ENCODE peak calls at places on chromosomes 13 and 19, in six cellular contexts. One of them, this sample, is unnamed.

GRCh38 chr19:41934849-41935374 is 6.7 kb upstream of the ERFL start:
- DNase-seq in HT1080: peak
- DNase-seq in Right ventricle myocardium superior: peak
- DNase-seq in endodermal cell: peak
- DNase-seq in RCC 7860: peak
- DNase-seq in aorta: peak
- DNase-seq in this sample: peak

GRCh38 chr13:111913790-111914189 is 153.2 kb upstream of the SOX1 start:
- DNase-seq in HT1080: no peak
- DNase-seq in endodermal cell: peak
- DNase-seq in RCC 7860: no peak
- DNase-seq in Right ventricle myocardium superior: no peak
- DNase-seq in aorta: no peak
- DNase-seq in this sample: no peak

GRCh38 chr13:110140099-110140498 is 166.9 kb downstream of the COL4A1 start:
- DNase-seq in RCC 7860: no peak
- DNase-seq in aorta: no peak
- DNase-seq in Right ventricle myocardium superior: no peak
- DNase-seq in endodermal cell: no peak
- DNase-seq in HT1080: no peak
- DNase-seq in this sample: no peak

GRCh38 chr13:44086389-44086788 is 206.7 kb downstream of the LACC1 start:
- DNase-seq in RCC 7860: no peak
- DNase-seq in endodermal cell: no peak
- DNase-seq in Right ventricle myocardium superior: no peak
- DNase-seq in aorta: no peak
- DNase-seq in HT1080: no peak
- DNase-seq in this sample: no peak

GRCh38 chr13:31890946-31891345 is 140.6 kb upstream of the FRY start:
- DNase-seq in aorta: no peak
- DNase-seq in HT1080: no peak
- DNase-seq in Right ventricle myocardium superior: no peak
- DNase-seq in RCC 7860: no peak
- DNase-seq in endodermal cell: no peak
- DNase-seq in this sample: no peak

GRCh38 chr19:49120325-49120683 is 960 bp downstream of the PPFIA3 start:
- DNase-seq in endodermal cell: no peak
- DNase-seq in aorta: no peak
- DNase-seq in Right ventricle myocardium superior: no peak
- DNase-seq in HT1080: no peak
- DNase-seq in RCC 7860: no peak
- DNase-seq in this sample: no peak

GRCh38 chr19:51043497-51043896 is 8.7 kb upstream of the KLK12 start:
- DNase-seq in HT1080: no peak
- DNase-seq in endodermal cell: no peak
- DNase-seq in aorta: no peak
- DNase-seq in RCC 7860: no peak
- DNase-seq in Right ventricle myocardium superior: no peak
- DNase-seq in this sample: no peak

GRCh38 chr13:35144496-35144895 is 202.4 kb downstream of the NBEA start:
- DNase-seq in endodermal cell: no peak
- DNase-seq in HT1080: peak
- DNase-seq in Right ventricle myocardium superior: no peak
- DNase-seq in RCC 7860: no peak
- DNase-seq in aorta: no peak
- DNase-seq in this sample: no peak

GRCh38 chr13:99151516-99151915 is 49.1 kb upstream of the UBAC2 start:
- DNase-seq in HT1080: peak
- DNase-seq in Right ventricle myocardium superior: no peak
- DNase-seq in endodermal cell: no peak
- DNase-seq in RCC 7860: peak
- DNase-seq in aorta: no peak
- DNase-seq in this sample: no peak

GRCh38 chr19:4350111-4350510 is 6.7 kb downstream of the MPND start:
- DNase-seq in HT1080: no peak
- DNase-seq in aorta: no peak
- DNase-seq in RCC 7860: no peak
- DNase-seq in endodermal cell: no peak
- DNase-seq in Right ventricle myocardium superior: no peak
- DNase-seq in this sample: no peak

GRCh38 chr19:35596366-35596999 is 10.5 kb downstream of the PMIS2 start:
- DNase-seq in HT1080: peak
- DNase-seq in endodermal cell: peak
- DNase-seq in RCC 7860: no peak
- DNase-seq in aorta: no peak
- DNase-seq in Right ventricle myocardium superior: no peak
- DNase-seq in this sample: no peak

GRCh38 chr19:40578442-40578908 is 1.8 kb downstream of the SHKBP1 start:
- DNase-seq in Right ventricle myocardium superior: no peak
- DNase-seq in HT1080: peak
- DNase-seq in endodermal cell: peak
- DNase-seq in aorta: no peak
- DNase-seq in RCC 7860: no peak
- DNase-seq in this sample: no peak

GRCh38 chr19:32406161-32407003 is 812 bp downstream of the DPY19L3 start:
- DNase-seq in RCC 7860: no peak
- DNase-seq in Right ventricle myocardium superior: no peak
- DNase-seq in endodermal cell: no peak
- DNase-seq in aorta: no peak
- DNase-seq in HT1080: no peak
- DNase-seq in this sample: peak

GRCh38 chr13:80337706-80338105 is 3.2 kb downstream of the SPRY2 start:
- DNase-seq in endodermal cell: no peak
- DNase-seq in aorta: no peak
- DNase-seq in HT1080: no peak
- DNase-seq in RCC 7860: no peak
- DNase-seq in Right ventricle myocardium superior: no peak
- DNase-seq in this sample: no peak

GRCh38 chr19:46478356-46478986 is 7.1 kb upstream of the PNMA8A start:
- DNase-seq in endodermal cell: peak
- DNase-seq in aorta: peak
- DNase-seq in Right ventricle myocardium superior: no peak
- DNase-seq in RCC 7860: no peak
- DNase-seq in HT1080: peak
- DNase-seq in this sample: peak

GRCh38 chr19:16066611-16067104 is 9.6 kb upstream of the TPM4 start:
- DNase-seq in endodermal cell: no peak
- DNase-seq in Right ventricle myocardium superior: no peak
- DNase-seq in aorta: peak
- DNase-seq in HT1080: peak
- DNase-seq in RCC 7860: peak
- DNase-seq in this sample: no peak

GRCh38 chr13:25874907-25875306 is 176.9 kb downstream of the SHISA2 start:
- DNase-seq in HT1080: no peak
- DNase-seq in endodermal cell: no peak
- DNase-seq in Right ventricle myocardium superior: peak
- DNase-seq in RCC 7860: no peak
- DNase-seq in aorta: no peak
- DNase-seq in this sample: no peak

GRCh38 chr13:111326981-111327642 is 6.7 kb downstream of the TEX29 start:
- DNase-seq in RCC 7860: no peak
- DNase-seq in HT1080: no peak
- DNase-seq in Right ventricle myocardium superior: no peak
- DNase-seq in endodermal cell: no peak
- DNase-seq in aorta: no peak
- DNase-seq in this sample: no peak

GRCh38 chr19:4196587-4197148 is 14.2 kb downstream of the ANKRD24 start:
- DNase-seq in Right ventricle myocardium superior: no peak
- DNase-seq in aorta: no peak
- DNase-seq in HT1080: no peak
- DNase-seq in endodermal cell: no peak
- DNase-seq in RCC 7860: no peak
- DNase-seq in this sample: no peak

GRCh38 chr19:34712606-34713261 is 21.3 kb upstream of the ZNF181 start:
- DNase-seq in aorta: no peak
- DNase-seq in Right ventricle myocardium superior: no peak
- DNase-seq in endodermal cell: peak
- DNase-seq in RCC 7860: peak
- DNase-seq in HT1080: peak
- DNase-seq in this sample: peak

GRCh38 chr19:1026189-1027019 is at the start of gene CNN2:
- DNase-seq in RCC 7860: peak
- DNase-seq in endodermal cell: peak
- DNase-seq in HT1080: peak
- DNase-seq in aorta: peak
- DNase-seq in Right ventricle myocardium superior: peak
- DNase-seq in this sample: no peak

GRCh38 chr13:93776936-93777335 is 550.3 kb downstream of the GPC6 start:
- DNase-seq in HT1080: peak
- DNase-seq in RCC 7860: peak
- DNase-seq in endodermal cell: no peak
- DNase-seq in aorta: no peak
- DNase-seq in Right ventricle myocardium superior: no peak
- DNase-seq in this sample: no peak

GRCh38 chr19:14395710-14396338 is 14.6 kb downstream of the ADGRE5 start:
- DNase-seq in endodermal cell: no peak
- DNase-seq in aorta: no peak
- DNase-seq in Right ventricle myocardium superior: no peak
- DNase-seq in HT1080: no peak
- DNase-seq in RCC 7860: no peak
- DNase-seq in this sample: no peak

GRCh38 chr19:13619203-13619632 is 112.9 kb upstream of the CACNA1A start:
- DNase-seq in RCC 7860: peak
- DNase-seq in endodermal cell: no peak
- DNase-seq in aorta: no peak
- DNase-seq in Right ventricle myocardium superior: no peak
- DNase-seq in HT1080: no peak
- DNase-seq in this sample: no peak

GRCh38 chr13:49690990-49691886 is at the start of gene EBPL:
- DNase-seq in HT1080: peak
- DNase-seq in RCC 7860: peak
- DNase-seq in endodermal cell: peak
- DNase-seq in aorta: peak
- DNase-seq in Right ventricle myocardium superior: peak
- DNase-seq in this sample: peak

GRCh38 chr13:101452519-101453485 is at the start of gene ITGBL1:
- DNase-seq in Right ventricle myocardium superior: peak
- DNase-seq in aorta: peak
- DNase-seq in HT1080: peak
- DNase-seq in RCC 7860: no peak
- DNase-seq in endodermal cell: peak
- DNase-seq in this sample: no peak

GRCh38 chr19:15780595-15781418 is 6.7 kb upstream of the OR10H5 start:
- DNase-seq in endodermal cell: no peak
- DNase-seq in HT1080: no peak
- DNase-seq in aorta: no peak
- DNase-seq in RCC 7860: no peak
- DNase-seq in Right ventricle myocardium superior: no peak
- DNase-seq in this sample: no peak

GRCh38 chr19:4730740-4731171 is 7.1 kb upstream of the DPP9 start:
- DNase-seq in endodermal cell: peak
- DNase-seq in RCC 7860: no peak
- DNase-seq in Right ventricle myocardium superior: no peak
- DNase-seq in aorta: no peak
- DNase-seq in HT1080: no peak
- DNase-seq in this sample: no peak

This sample was measured in NCI-H748 treated with DMSO at 0.1 percent for 48 hours.